ENCODE peak calls at places on chromosomes 11 and 22, in six cellular contexts. N, G, C, X, B and F are unnamed samples.

GRCh38 chr11:119970566-119970965 is 167.3 kb downstream of the TRIM29 start:
- DNase-seq in B (no peak), N (no peak), G (no peak), X (no peak), C (no peak), F (peak)

GRCh38 chr11:27910186-27910941 is 197.6 kb downstream of the KIF18A start:
- DNase-seq in B (no peak), X (peak), C (no peak), G (peak), N (no peak), F (peak)

GRCh38 chr22:44179196-44179988 is 1.3 kb upstream of the PARVG start:
- DNase-seq in N (no peak), B (no peak), C (no peak), G (no peak), X (no peak), F (peak)

GRCh38 chr11:88193278-88193677 is 18.0 kb upstream of the RAB38 start:
- DNase-seq in N (no peak), G (no peak), B (no peak), X (no peak), C (peak), F (no peak)

GRCh38 chr22:20799449-20799848 is 25.5 kb downstream of the SERPIND1 start:
- DNase-seq in B (no peak), C (no peak), G (peak), X (no peak), N (no peak), F (peak)

GRCh38 chr11:1889941-1890855 is 1.5 kb downstream of the PRR33 start:
- DNase-seq in B (no peak), N (peak), C (no peak), G (no peak), X (no peak), F (no peak)

GRCh38 chr22:38144025-38144405 is 33.5 kb upstream of the BAIAP2L2 start:
- DNase-seq in G (peak), C (peak), B (no peak), N (no peak), X (peak), F (peak)

GRCh38 chr11:71267807-71268421 is 15.5 kb upstream of the SHANK2 start:
- DNase-seq in C (no peak), X (no peak), N (no peak), B (no peak), G (peak), F (no peak)